ENCODE peak calls at places on chromosome 2, in four cellular contexts. A, X, S and W are unnamed samples.

GRCh38 chr2:12675352-12675795 is 41.4 kb upstream of the TRIB2 start:
- DNase-seq in A (no peak), X (no peak), S (peak), W (no peak)

GRCh38 chr2:198815626-198816025 is 642.1 kb downstream of the SATB2 start:
- DNase-seq in S (no peak), A (no peak), X (no peak), W (no peak)

GRCh38 chr2:67416136-67416535 is 19.0 kb downstream of the ETAA1 start:
- DNase-seq in A (no peak), X (no peak), S (peak), W (no peak)

GRCh38 chr2:179843541-179843940 is 17.9 kb downstream of the ZNF385B start:
- DNase-seq in X (no peak), S (no peak), A (no peak), W (no peak)

GRCh38 chr2:239539083-239539775 is 138.4 kb upstream of the HDAC4 start:
- DNase-seq in A (no peak), X (no peak), S (no peak), W (no peak)

GRCh38 chr2:108575132-108575966 is 41.1 kb downstream of the LIMS1 start:
- DNase-seq in S (peak), A (no peak), X (no peak), W (no peak)

GRCh38 chr2:238081150-238081549 is 19.0 kb upstream of the ESPNL start:
- DNase-seq in A (no peak), X (no peak), S (no peak), W (no peak)

GRCh38 chr2:121220995-121221394 is 64.0 kb downstream of the TFCP2L1 start:
- DNase-seq in X (no peak), A (no peak), S (no peak), W (no peak)

GRCh38 chr2:144361742-144362141 is 158.2 kb downstream of the ZEB2 start:
- DNase-seq in A (no peak), X (no peak), S (no peak), W (no peak)

GRCh38 chr2:191691016-191691725 is 13.2 kb downstream of the NABP1 start:
- DNase-seq in A (no peak), X (peak), S (peak), W (no peak)

GRCh38 chr2:204695506-204695905 is 150.2 kb downstream of the PARD3B start:
- DNase-seq in X (no peak), S (peak), A (no peak), W (no peak)

GRCh38 chr2:55585451-55586079 is 31.9 kb downstream of the PPP4R3B start:
- DNase-seq in S (peak), X (no peak), A (no peak), W (no peak)

GRCh38 chr2:231191896-231192872 is 6.2 kb upstream of the ARMC9 start:
- DNase-seq in S (peak), X (peak), A (no peak), W (no peak)

GRCh38 chr2:177030391-177031000 is 182.1 kb upstream of the HNRNPA3 start:
- DNase-seq in S (no peak), A (no peak), X (no peak), W (no peak)

GRCh38 chr2:231512222-231512621 is 18.0 kb downstream of the NMUR1 start:
- DNase-seq in A (no peak), S (peak), X (no peak), W (no peak)

GRCh38 chr2:108244667-108245414 is 5.1 kb downstream of the SULT1C3 start:
- DNase-seq in X (no peak), S (no peak), A (no peak), W (no peak)

GRCh38 chr2:208253518-208254117 is 1.3 kb downstream of the IDH1 start:
- DNase-seq in X (no peak), A (no peak), S (peak), W (no peak)

GRCh38 chr2:18268400-18268799 is 292.1 kb downstream of the RDH14 start:
- DNase-seq in S (no peak), A (no peak), X (no peak), W (no peak)

GRCh38 chr2:123738643-123739042 is 286.4 kb upstream of the CNTNAP5 start:
- DNase-seq in S (peak), X (no peak), A (no peak), W (no peak)

GRCh38 chr2:167342769-167343168 is 454.5 kb downstream of the XIRP2 start:
- DNase-seq in A (no peak), S (no peak), X (peak), W (no peak)

GRCh38 chr2:23146011-23146410 is 239.0 kb upstream of the KLHL29 start:
- DNase-seq in S (no peak), A (no peak), X (no peak), W (no peak)

GRCh38 chr2:233252227-233252626 is 754 bp downstream of the ATG16L1 start:
- DNase-seq in S (no peak), A (no peak), X (no peak), W (no peak)

GRCh38 chr2:237581326-237581725 is 9.2 kb downstream of the RAB17 start:
- DNase-seq in X (no peak), A (no peak), S (no peak), W (no peak)

GRCh38 chr2:137202310-137202709 is 437.0 kb downstream of the THSD7B start:
- DNase-seq in X (peak), S (no peak), A (no peak), W (no peak)

GRCh38 chr2:71792926-71793761 is 339.8 kb downstream of the DYSF start:
- DNase-seq in X (no peak), S (peak), A (no peak), W (no peak)

GRCh38 chr2:61658841-61659780 is 121.0 kb upstream of the XPO1 start:
- DNase-seq in A (no peak), X (peak), S (peak), W (no peak)

GRCh38 chr2:40348665-40349064 is 103.2 kb downstream of the SLC8A1 start:
- DNase-seq in A (no peak), S (peak), X (no peak), W (no peak)

GRCh38 chr2:157866666-157867642 is 9.2 kb downstream of the ACVR1 start:
- DNase-seq in A (no peak), X (no peak), S (no peak), W (no peak)

GRCh38 chr2:32701806-32702205 is 74.0 kb downstream of the TTC27 start:
- DNase-seq in A (no peak), X (no peak), S (no peak), W (no peak)

GRCh38 chr2:221124542-221125235 is 447.4 kb downstream of the EPHA4 start:
- DNase-seq in S (no peak), X (no peak), A (no peak), W (no peak)

GRCh38 chr2:224359569-224359968 is 42.3 kb downstream of the FAM124B start:
- DNase-seq in A (no peak), S (peak), X (peak), W (no peak)
- TF ChIP-seq CTCF in A (no peak), S (peak), X (peak), W (no peak)

GRCh38 chr2:217058791-217059755 is 199.2 kb upstream of the TNP1 start:
- DNase-seq in S (no peak), X (no peak), A (no peak), W (no peak)
- TF ChIP-seq CTCF in S (no peak), X (no peak), A (no peak), W (no peak)

DNA sequence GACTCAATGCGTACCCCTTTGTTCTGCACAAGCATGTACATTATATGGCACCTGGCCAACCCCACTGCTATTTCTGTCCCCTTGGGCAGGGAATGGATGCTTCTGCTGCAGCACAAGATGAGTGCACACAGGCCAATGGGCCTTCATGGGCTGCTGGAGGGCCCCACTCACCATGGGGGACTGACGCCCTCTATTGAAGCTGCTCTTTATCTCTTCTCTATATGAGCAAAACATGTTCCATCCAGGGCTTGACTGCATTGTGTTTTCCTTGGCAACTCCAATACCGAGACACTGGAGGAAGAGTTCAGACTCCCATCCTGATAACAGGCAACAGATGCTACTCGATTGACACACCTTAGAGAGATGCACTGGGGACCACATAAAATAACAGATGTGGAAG is 251.6 kb upstream of the NCKAP5 start:
- DNase-seq in S (no peak), X (no peak), A (no peak), W (no peak)
- TF ChIP-seq CTCF in S (no peak), X (no peak), A (no peak), W (no peak)

DNA sequence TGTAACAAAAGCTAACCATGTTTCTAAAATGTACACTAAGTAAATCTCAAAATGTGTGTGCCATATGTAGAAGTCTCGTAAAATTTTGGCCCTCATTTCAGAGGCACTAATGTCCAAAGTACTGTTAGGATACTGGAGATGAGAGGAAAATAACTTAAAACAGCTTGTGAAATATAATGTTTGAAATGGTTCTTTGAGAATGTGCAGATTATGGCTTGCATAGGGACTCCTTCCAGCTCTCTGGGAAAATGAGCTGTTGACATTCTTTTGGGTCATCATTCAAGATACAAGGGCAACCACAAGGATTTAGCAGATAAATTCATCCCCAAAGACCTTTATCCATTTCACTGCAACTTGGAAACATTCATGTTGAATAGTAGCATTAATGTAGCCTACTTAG is 38.1 kb upstream of the OTX1 start:
- DNase-seq in A (no peak), X (no peak), S (peak), W (no peak)
- TF ChIP-seq CTCF in A (no peak), X (no peak), S (no peak), W (no peak)

GRCh38 chr2:150125708-150126107 is 361.8 kb downstream of the RND3 start:
- DNase-seq in S (peak), A (no peak), X (no peak), W (no peak)
- TF ChIP-seq CTCF in S (peak), A (no peak), X (peak), W (no peak)

GRCh38 chr2:128661289-128661688 is 342.6 kb upstream of the HS6ST1 start:
- DNase-seq in A (no peak), S (no peak), X (no peak), W (no peak)
- TF ChIP-seq CTCF in A (no peak), S (no peak), X (no peak), W (no peak)

GRCh38 chr2:224208034-224208433 is 168.9 kb upstream of the SERPINE2 start:
- DNase-seq in S (no peak), A (no peak), X (no peak), W (no peak)

GRCh38 chr2:224211821-224212220 is 172.7 kb upstream of the SERPINE2 start:
- DNase-seq in S (peak), X (no peak), A (no peak), W (no peak)

GRCh38 chr2:224210495-224211472 is 171.7 kb upstream of the SERPINE2 start:
- DNase-seq in A (no peak), X (no peak), S (no peak), W (no peak)

GRCh38 chr2:224208443-224208842 is 169.4 kb upstream of the SERPINE2 start:
- DNase-seq in X (no peak), A (no peak), S (no peak), W (no peak)

GRCh38 chr2:224209927-224210326 is 170.8 kb upstream of the SERPINE2 start:
- DNase-seq in A (no peak), S (no peak), X (no peak), W (no peak)
- TF ChIP-seq CTCF in A (no peak), S (no peak), X (no peak), W (no peak)

GRCh38 chr2:181570833-181571661 is 85.9 kb downstream of the CERKL start:
- DNase-seq in S (peak), X (no peak), A (no peak), W (no peak)
- TF ChIP-seq CTCF in S (peak), X (peak), A (no peak), W (peak)